ENCODE peak calls at places on chromosome X, in seven cellular contexts. X, E, M, W, B, F and R are unnamed samples.
A peak's percentile ranks its signal among the peaks of the same experiment; 100 is the strongest.

GRCh38 chrX:46573331-46573895 is at the start of gene CHST7:
- DNase-seq in W (no peak), X (peak; percentile 81), B (no peak), E (peak; percentile 46), M (peak; percentile 54), F (no peak), R (peak; percentile 58)

GRCh38 chrX:85024562-85024961 is 20.9 kb downstream of the APOOL start:
- DNase-seq in F (no peak), W (no peak), B (no peak), M (no peak), X (no peak), E (no peak), R (no peak)

GRCh38 chrX:145825896-145826295 is 8.3 kb downstream of the SLITRK2 start:
- DNase-seq in W (no peak), X (no peak), E (no peak), M (no peak), B (no peak), F (peak; percentile 8), R (no peak)

GRCh38 chrX:115940348-115940747 is 230.2 kb upstream of the AGTR2 start:
- DNase-seq in M (no peak), X (no peak), B (no peak), E (no peak), F (no peak), W (no peak), R (peak; percentile 24)

GRCh38 chrX:22276781-22277180 is 4.1 kb downstream of the CBLL2 start:
- DNase-seq in X (no peak), E (no peak), B (no peak), W (no peak), M (no peak), F (no peak), R (no peak)

GRCh38 chrX:57232658-57233360 is 53.7 kb upstream of the FAAH2 start:
- DNase-seq in M (no peak), W (peak; percentile 25), X (no peak), F (no peak), B (no peak), E (no peak), R (no peak)

GRCh38 chrX:38305971-38306370 is 21.3 kb downstream of the RPGR start:
- DNase-seq in E (no peak), M (peak; percentile 18), B (no peak), X (no peak), F (no peak), W (no peak), R (no peak)

GRCh38 chrX:43592597-43592996 is 63.5 kb upstream of the MAOA start:
- DNase-seq in B (no peak), E (no peak), F (no peak), W (no peak), M (no peak), X (no peak), R (no peak)

GRCh38 chrX:119145241-119145653 is 17.6 kb upstream of the KIAA1210 start:
- DNase-seq in F (peak; percentile 23), B (peak; percentile 52), E (peak; percentile 12), W (no peak), X (no peak), M (no peak), R (peak; percentile 35)

GRCh38 chrX:41963348-41963747 is 40.0 kb upstream of the CASK start:
- DNase-seq in F (peak; percentile 1), W (no peak), M (no peak), X (no peak), E (no peak), B (no peak), R (no peak)

GRCh38 chrX:117985241-117985640 is 131.4 kb downstream of the KLHL13 start:
- DNase-seq in M (no peak), W (no peak), X (peak; percentile 16), E (no peak), F (peak; percentile 4), B (no peak), R (peak; percentile 30)

GRCh38 chrX:136659174-136659573 is 11.2 kb downstream of the CD40LG start:
- DNase-seq in X (no peak), W (no peak), E (no peak), M (no peak), F (no peak), B (no peak), R (no peak)

GRCh38 chrX:115689931-115690330 is 129.0 kb downstream of the PLS3 start:
- DNase-seq in E (no peak), F (no peak), W (no peak), B (no peak), X (no peak), M (no peak), R (no peak)

GRCh38 chrX:130539721-130540321 is 138.0 kb downstream of the RBMX2 start:
- DNase-seq in F (peak; percentile 76), E (peak; percentile 27), M (peak; percentile 15), B (peak; percentile 52), W (no peak), X (peak; percentile 47), R (peak; percentile 37)

GRCh38 chrX:134478374-134478773 is 18.4 kb downstream of the HPRT1 start:
- DNase-seq in F (no peak), X (no peak), M (no peak), E (no peak), B (no peak), W (no peak), R (no peak)

GRCh38 chrX:56564921-56565861 is 1.8 kb downstream of the UBQLN2 start:
- DNase-seq in E (no peak), F (peak; percentile 21), M (peak; percentile 0), W (no peak), B (no peak), X (peak; percentile 24), R (no peak)

GRCh38 chrX:15468036-15468435 is 25.1 kb downstream of the PIR start:
- DNase-seq in M (no peak), X (peak; percentile 43), E (no peak), W (no peak), F (peak; percentile 38), B (no peak), R (peak; percentile 23)

GRCh38 chrX:111830561-111830960 is 45.4 kb upstream of the TRPC5OS start:
- DNase-seq in E (no peak), W (no peak), B (no peak), M (no peak), F (no peak), X (no peak), R (no peak)

GRCh38 chrX:150868625-150869024 is 29.8 kb downstream of the CD99L2 start:
- DNase-seq in X (no peak), B (no peak), W (no peak), E (no peak), F (no peak), M (no peak), R (no peak)

GRCh38 chrX:130415201-130415600 is 13.4 kb downstream of the RBMX2 start:
- DNase-seq in B (no peak), W (no peak), E (no peak), F (no peak), X (no peak), M (no peak), R (no peak)

GRCh38 chrX:121062289-121062688 is 14.9 kb downstream of the GLUD2 start:
- DNase-seq in B (no peak), F (no peak), W (no peak), X (no peak), E (no peak), M (no peak), R (no peak)

GRCh38 chrX:109997786-109998452 is 5.0 kb upstream of the TMEM164 start:
- DNase-seq in W (no peak), X (no peak), B (no peak), M (no peak), F (peak; percentile 13), E (no peak), R (peak; percentile 62)

GRCh38 chrX:13087322-13088154 is 43.1 kb upstream of the FAM9C start:
- DNase-seq in E (no peak), F (peak; percentile 16), M (no peak), X (no peak), B (no peak), W (peak; percentile 99), R (no peak)

GRCh38 chrX:9927638-9928037 is 39.5 kb upstream of the CLDN34 start:
- DNase-seq in E (no peak), W (no peak), B (no peak), F (no peak), X (no peak), M (no peak), R (no peak)

GRCh38 chrX:9926002-9926401 is 41.2 kb upstream of the CLDN34 start:
- DNase-seq in X (no peak), B (no peak), M (no peak), W (no peak), F (no peak), E (no peak), R (no peak)

GRCh38 chrX:9923357-9923756 is 43.8 kb upstream of the CLDN34 start:
- DNase-seq in B (no peak), W (no peak), M (no peak), X (no peak), F (no peak), E (no peak), R (no peak)

GRCh38 chrX:9928083-9928482 is 39.1 kb upstream of the CLDN34 start:
- DNase-seq in B (peak; percentile 57), E (no peak), M (no peak), X (no peak), W (no peak), F (no peak), R (no peak)
- TF ChIP-seq JUND in B (no peak), E (no peak), M (no peak), X (no peak), W (no peak), F (no peak), R (no peak)

GRCh38 chrX:34371740-34372139 is 239.6 kb upstream of the FAM47A start:
- DNase-seq in E (no peak), X (no peak), B (no peak), M (no peak), F (no peak), W (no peak), R (no peak)
- TF ChIP-seq JUND in E (no peak), X (no peak), B (no peak), M (no peak), F (no peak), W (no peak), R (no peak)

GRCh38 chrX:19728915-19729314 is 158.5 kb downstream of the SH3KBP1 start:
- DNase-seq in W (no peak), B (no peak), F (no peak), M (no peak), E (no peak), X (no peak), R (no peak)

GRCh38 chrX:19725545-19726102 is 161.8 kb downstream of the SH3KBP1 start:
- DNase-seq in M (no peak), F (no peak), B (no peak), W (no peak), E (no peak), X (no peak), R (peak; percentile 6)

GRCh38 chrX:19731307-19731706 is 156.1 kb downstream of the SH3KBP1 start:
- DNase-seq in M (no peak), E (no peak), B (no peak), W (no peak), F (no peak), X (no peak), R (no peak)

GRCh38 chrX:19729761-19730160 is 157.6 kb downstream of the SH3KBP1 start:
- DNase-seq in M (no peak), X (no peak), W (no peak), B (no peak), E (no peak), F (no peak), R (no peak)

GRCh38 chrX:19728083-19728648 is 159.2 kb downstream of the SH3KBP1 start:
- DNase-seq in E (no peak), W (no peak), M (no peak), B (no peak), F (no peak), X (no peak), R (no peak)
- TF ChIP-seq JUND in E (no peak), W (no peak), M (no peak), B (no peak), F (no peak), X (no peak), R (no peak)

GRCh38 chrX:81489987-81490386 is 288.1 kb downstream of the SH3BGRL start:
- DNase-seq in E (no peak), M (no peak), B (no peak), X (no peak), F (peak; percentile 3), W (no peak), R (no peak)
- TF ChIP-seq JUND in E (no peak), M (no peak), B (no peak), X (no peak), F (no peak), W (no peak), R (no peak)